ENCODE peak calls at places on chromosomes 11 and 22, in nine cellular contexts. One of them, this sample, is unnamed.

GRCh38 chr11:59413646-59414045 is 12.6 kb downstream of the OR5A2 start:
- DNase-seq in RWPE2: no peak
- DNase-seq in K562: no peak
- DNase-seq in right atrium auricular region: no peak
- DNase-seq in WERI-Rb-1: no peak
- DNase-seq in lower lobe of right lung: no peak
- DNase-seq in epithelial cell of proximal tubule: no peak
- DNase-seq in fibroblast of lung: no peak
- DNase-seq in fibroblast of mammary gland: no peak
- DNase-seq in this sample: no peak

GRCh38 chr11:21761000-21761399 is 431.9 kb upstream of the ANO5 start:
- DNase-seq in RWPE2: no peak
- DNase-seq in K562: no peak
- DNase-seq in right atrium auricular region: no peak
- DNase-seq in WERI-Rb-1: no peak
- DNase-seq in lower lobe of right lung: no peak
- DNase-seq in epithelial cell of proximal tubule: no peak
- DNase-seq in fibroblast of lung: no peak
- DNase-seq in fibroblast of mammary gland: no peak
- DNase-seq in this sample: no peak

GRCh38 chr22:45009881-45010531 is at the start of gene PHF21B:
- DNase-seq in RWPE2: no peak
- DNase-seq in K562: peak; percentile 50
- DNase-seq in right atrium auricular region: no peak
- DNase-seq in WERI-Rb-1: peak; percentile 90
- DNase-seq in lower lobe of right lung: no peak
- DNase-seq in epithelial cell of proximal tubule: no peak
- DNase-seq in fibroblast of lung: peak; percentile 40
- DNase-seq in fibroblast of mammary gland: peak; percentile 9
- DNase-seq in this sample: peak; percentile 40

GRCh38 chr11:91299980-91300379 is 924.6 kb upstream of the FAT3 start:
- DNase-seq in RWPE2: no peak
- DNase-seq in K562: no peak
- DNase-seq in right atrium auricular region: no peak
- DNase-seq in WERI-Rb-1: no peak
- DNase-seq in lower lobe of right lung: no peak
- DNase-seq in epithelial cell of proximal tubule: no peak
- DNase-seq in fibroblast of lung: peak; percentile 31
- DNase-seq in fibroblast of mammary gland: peak; percentile 1
- DNase-seq in this sample: peak; percentile 24

GRCh38 chr22:38468761-38469305 is 937 bp downstream of the KDELR3 start:
- DNase-seq in RWPE2: no peak
- DNase-seq in K562: no peak
- DNase-seq in right atrium auricular region: no peak
- DNase-seq in WERI-Rb-1: no peak
- DNase-seq in lower lobe of right lung: peak; percentile 39
- DNase-seq in epithelial cell of proximal tubule: no peak
- DNase-seq in fibroblast of lung: no peak
- DNase-seq in fibroblast of mammary gland: no peak
- DNase-seq in this sample: no peak

GRCh38 chr11:33500865-33501479 is 199.7 kb downstream of the C11orf91 start:
- DNase-seq in RWPE2: no peak
- DNase-seq in K562: no peak
- DNase-seq in right atrium auricular region: no peak
- DNase-seq in WERI-Rb-1: no peak
- DNase-seq in lower lobe of right lung: no peak
- DNase-seq in epithelial cell of proximal tubule: no peak
- DNase-seq in fibroblast of lung: peak; percentile 50
- DNase-seq in fibroblast of mammary gland: peak; percentile 62
- DNase-seq in this sample: no peak

GRCh38 chr22:37457093-37457893 is 28.9 kb downstream of the MFNG start:
- DNase-seq in RWPE2: no peak
- DNase-seq in K562: peak; percentile 72
- DNase-seq in right atrium auricular region: peak; percentile 68
- DNase-seq in WERI-Rb-1: peak; percentile 85
- DNase-seq in lower lobe of right lung: peak; percentile 79
- DNase-seq in epithelial cell of proximal tubule: no peak
- DNase-seq in fibroblast of lung: peak; percentile 24
- DNase-seq in fibroblast of mammary gland: peak; percentile 56
- DNase-seq in this sample: peak; percentile 77

GRCh38 chr11:40099391-40100169 is 1359.9 kb downstream of the LRRC4C start:
- DNase-seq in RWPE2: no peak
- DNase-seq in K562: no peak
- DNase-seq in right atrium auricular region: no peak
- DNase-seq in WERI-Rb-1: no peak
- DNase-seq in lower lobe of right lung: no peak
- DNase-seq in epithelial cell of proximal tubule: no peak
- DNase-seq in fibroblast of lung: no peak
- DNase-seq in fibroblast of mammary gland: no peak
- DNase-seq in this sample: no peak

GRCh38 chr22:46827072-46827780 is 64.8 kb downstream of the TBC1D22A start:
- DNase-seq in RWPE2: no peak
- DNase-seq in K562: no peak
- DNase-seq in right atrium auricular region: no peak
- DNase-seq in WERI-Rb-1: peak; percentile 48
- DNase-seq in lower lobe of right lung: no peak
- DNase-seq in epithelial cell of proximal tubule: no peak
- DNase-seq in fibroblast of lung: no peak
- DNase-seq in fibroblast of mammary gland: no peak
- DNase-seq in this sample: no peak

GRCh38 chr11:112455791-112456190 is 195.1 kb upstream of the PLET1 start:
- DNase-seq in RWPE2: no peak
- DNase-seq in K562: no peak
- DNase-seq in right atrium auricular region: no peak
- DNase-seq in WERI-Rb-1: no peak
- DNase-seq in lower lobe of right lung: no peak
- DNase-seq in epithelial cell of proximal tubule: no peak
- DNase-seq in fibroblast of lung: peak; percentile 1
- DNase-seq in fibroblast of mammary gland: no peak
- DNase-seq in this sample: no peak

GRCh38 chr11:112454841-112455240 is 194.2 kb upstream of the PLET1 start:
- DNase-seq in RWPE2: no peak
- DNase-seq in K562: no peak
- DNase-seq in right atrium auricular region: no peak
- DNase-seq in WERI-Rb-1: no peak
- DNase-seq in lower lobe of right lung: no peak
- DNase-seq in epithelial cell of proximal tubule: no peak
- DNase-seq in fibroblast of lung: no peak
- DNase-seq in fibroblast of mammary gland: no peak
- DNase-seq in this sample: no peak

GRCh38 chr11:112460141-112460540 is 199.5 kb upstream of the PLET1 start:
- DNase-seq in RWPE2: no peak
- DNase-seq in K562: no peak
- DNase-seq in right atrium auricular region: no peak
- DNase-seq in WERI-Rb-1: no peak
- DNase-seq in lower lobe of right lung: no peak
- DNase-seq in epithelial cell of proximal tubule: no peak
- DNase-seq in fibroblast of lung: no peak
- DNase-seq in fibroblast of mammary gland: no peak
- DNase-seq in this sample: no peak

GRCh38 chr11:112457532-112457931 is 196.9 kb upstream of the PLET1 start:
- DNase-seq in RWPE2: no peak
- DNase-seq in K562: no peak
- DNase-seq in right atrium auricular region: no peak
- DNase-seq in WERI-Rb-1: no peak
- DNase-seq in lower lobe of right lung: no peak
- DNase-seq in epithelial cell of proximal tubule: no peak
- DNase-seq in fibroblast of lung: no peak
- DNase-seq in fibroblast of mammary gland: no peak
- DNase-seq in this sample: no peak

GRCh38 chr11:112459001-112459400 is 198.3 kb upstream of the PLET1 start:
- DNase-seq in RWPE2: no peak
- DNase-seq in K562: no peak
- DNase-seq in right atrium auricular region: no peak
- DNase-seq in WERI-Rb-1: no peak
- DNase-seq in lower lobe of right lung: no peak
- DNase-seq in epithelial cell of proximal tubule: no peak
- DNase-seq in fibroblast of lung: no peak
- DNase-seq in fibroblast of mammary gland: peak; percentile 22
- DNase-seq in this sample: no peak
- H3K4me3 ChIP-seq in RWPE2: peak overlapping the region; percentile 6
- H3K4me3 ChIP-seq in K562: no peak overlapping the region
- H3K4me3 ChIP-seq in right atrium auricular region: no peak overlapping the region
- H3K4me3 ChIP-seq in WERI-Rb-1: no peak overlapping the region
- H3K4me3 ChIP-seq in lower lobe of right lung: no peak overlapping the region
- H3K4me3 ChIP-seq in epithelial cell of proximal tubule: no peak overlapping the region
- H3K4me3 ChIP-seq in fibroblast of lung: no peak overlapping the region
- H3K4me3 ChIP-seq in fibroblast of mammary gland: peak overlapping the region; percentile 22
- H3K4me3 ChIP-seq in this sample: peak overlapping the region; percentile 28

DNA sequence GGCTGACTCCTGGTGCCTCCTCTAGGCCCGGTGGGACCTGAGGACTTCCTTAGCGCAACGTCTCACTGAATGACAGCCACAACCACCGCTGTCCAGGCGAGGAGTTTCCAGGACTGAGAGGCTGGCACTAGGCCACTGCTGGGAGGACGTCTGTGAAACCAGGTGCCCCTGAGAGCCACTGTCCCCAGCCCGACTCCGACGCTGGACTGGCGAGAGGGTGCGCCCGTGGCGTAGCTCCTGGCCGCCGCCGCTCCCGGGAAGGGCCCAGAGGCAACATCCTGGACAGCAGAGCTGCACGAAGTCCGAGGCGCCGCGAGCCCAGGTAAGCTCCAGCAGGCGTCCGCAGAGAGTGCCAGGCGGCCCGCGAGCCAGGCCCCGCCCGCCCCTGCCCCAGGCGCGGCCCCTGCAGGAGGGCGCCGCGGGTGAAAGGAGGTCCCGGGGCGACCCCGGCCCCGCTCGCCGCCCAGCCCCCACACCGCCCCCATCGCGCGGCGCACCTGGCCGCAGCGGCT is 525 bp downstream of the DGCR2 start:
- DNase-seq in RWPE2: no peak
- DNase-seq in K562: peak; percentile 88
- DNase-seq in right atrium auricular region: peak; percentile 61
- DNase-seq in WERI-Rb-1: peak; percentile 40
- DNase-seq in lower lobe of right lung: peak; percentile 76
- DNase-seq in epithelial cell of proximal tubule: no peak
- DNase-seq in fibroblast of lung: peak; percentile 44
- DNase-seq in fibroblast of mammary gland: no peak
- DNase-seq in this sample: peak; percentile 53
- TF ChIP-seq CTCF in RWPE2: no peak
- TF ChIP-seq CTCF in K562: no peak
- TF ChIP-seq CTCF in right atrium auricular region: no peak
- TF ChIP-seq CTCF in WERI-Rb-1: no peak
- TF ChIP-seq CTCF in lower lobe of right lung: no peak
- TF ChIP-seq CTCF in epithelial cell of proximal tubule: no peak
- TF ChIP-seq CTCF in fibroblast of lung: no peak
- TF ChIP-seq CTCF in fibroblast of mammary gland: no peak
- TF ChIP-seq CTCF in this sample: no peak

GRCh38 chr22:30607939-30608338 is 965 bp downstream of the TCN2 start:
- DNase-seq in RWPE2: no peak
- DNase-seq in K562: no peak
- DNase-seq in right atrium auricular region: no peak
- DNase-seq in WERI-Rb-1: peak; percentile 19
- DNase-seq in lower lobe of right lung: no peak
- DNase-seq in epithelial cell of proximal tubule: no peak
- DNase-seq in fibroblast of lung: no peak
- DNase-seq in fibroblast of mammary gland: no peak
- DNase-seq in this sample: no peak
- H3K4me3 ChIP-seq in RWPE2: no peak overlapping the region
- H3K4me3 ChIP-seq in K562: no peak overlapping the region
- H3K4me3 ChIP-seq in right atrium auricular region: peak overlapping the region; percentile 62
- H3K4me3 ChIP-seq in WERI-Rb-1: peak overlapping the region; percentile 54
- H3K4me3 ChIP-seq in lower lobe of right lung: peak overlapping the region; percentile 79
- H3K4me3 ChIP-seq in epithelial cell of proximal tubule: peak overlapping the region; percentile 66
- H3K4me3 ChIP-seq in fibroblast of lung: no peak overlapping the region
- H3K4me3 ChIP-seq in fibroblast of mammary gland: no peak overlapping the region
- H3K4me3 ChIP-seq in this sample: no peak overlapping the region

GRCh38 chr11:36044636-36045035 is 100.8 kb downstream of the LDLRAD3 start:
- DNase-seq in RWPE2: no peak
- DNase-seq in K562: no peak
- DNase-seq in right atrium auricular region: no peak
- DNase-seq in WERI-Rb-1: no peak
- DNase-seq in lower lobe of right lung: no peak
- DNase-seq in epithelial cell of proximal tubule: no peak
- DNase-seq in fibroblast of lung: no peak
- DNase-seq in fibroblast of mammary gland: no peak
- DNase-seq in this sample: no peak
- TF ChIP-seq CTCF in RWPE2: no peak
- TF ChIP-seq CTCF in K562: peak; percentile 15
- TF ChIP-seq CTCF in right atrium auricular region: no peak
- TF ChIP-seq CTCF in WERI-Rb-1: no peak
- TF ChIP-seq CTCF in lower lobe of right lung: no peak
- TF ChIP-seq CTCF in epithelial cell of proximal tubule: no peak
- TF ChIP-seq CTCF in fibroblast of lung: no peak
- TF ChIP-seq CTCF in fibroblast of mammary gland: no peak
- TF ChIP-seq CTCF in this sample: no peak